ENCODE peak calls at places on chromosomes 3 and 15, in seven cellular contexts. T, A, N, U, S, O and Y are unnamed samples.

GRCh38 chr15:93543093-93543492 is 454.1 kb upstream of the RGMA start:
- DNase-seq in T (no peak), A (no peak), N (no peak), U (no peak), S (no peak), O (no peak), Y (no peak)

GRCh38 chr3:71309342-71309741 is 274.2 kb downstream of the FOXP1 start:
- DNase-seq in T (no peak), A (no peak), N (no peak), U (no peak), S (no peak), O (no peak), Y (no peak)

GRCh38 chr15:80854104-80854503 is 74.9 kb downstream of the CEMIP start:
- DNase-seq in T (no peak), A (no peak), N (no peak), U (no peak), S (no peak), O (no peak), Y (peak; percentile 50)

GRCh38 chr3:149936812-149937230 is 33.9 kb downstream of the PFN2 start:
- DNase-seq in T (peak; percentile 56), A (peak; percentile 19), N (peak; percentile 35), U (no peak), S (no peak), O (peak; percentile 63), Y (no peak)

GRCh38 chr15:51775967-51776816 is 24.8 kb downstream of the TMOD2 start:
- DNase-seq in T (peak; percentile 77), A (peak; percentile 64), N (peak; percentile 68), U (no peak), S (no peak), O (peak; percentile 71), Y (peak; percentile 41)

GRCh38 chr3:112583105-112583504 is 21.3 kb downstream of the SLC35A5 start:
- DNase-seq in T (no peak), A (no peak), N (no peak), U (no peak), S (no peak), O (no peak), Y (no peak)

GRCh38 chr15:87348746-87349145 is 907.8 kb downstream of the NTRK3 start:
- DNase-seq in T (peak; percentile 11), A (no peak), N (no peak), U (no peak), S (no peak), O (no peak), Y (no peak)

GRCh38 chr3:113222412-113223086 is 11.2 kb downstream of the BOC start:
- DNase-seq in T (no peak), A (no peak), N (no peak), U (no peak), S (no peak), O (no peak), Y (no peak)

GRCh38 chr3:167493240-167493639 is 19.4 kb upstream of the SERPINI2 start:
- DNase-seq in T (peak; percentile 9), A (no peak), N (no peak), U (no peak), S (no peak), O (peak; percentile 65), Y (no peak)

DNA sequence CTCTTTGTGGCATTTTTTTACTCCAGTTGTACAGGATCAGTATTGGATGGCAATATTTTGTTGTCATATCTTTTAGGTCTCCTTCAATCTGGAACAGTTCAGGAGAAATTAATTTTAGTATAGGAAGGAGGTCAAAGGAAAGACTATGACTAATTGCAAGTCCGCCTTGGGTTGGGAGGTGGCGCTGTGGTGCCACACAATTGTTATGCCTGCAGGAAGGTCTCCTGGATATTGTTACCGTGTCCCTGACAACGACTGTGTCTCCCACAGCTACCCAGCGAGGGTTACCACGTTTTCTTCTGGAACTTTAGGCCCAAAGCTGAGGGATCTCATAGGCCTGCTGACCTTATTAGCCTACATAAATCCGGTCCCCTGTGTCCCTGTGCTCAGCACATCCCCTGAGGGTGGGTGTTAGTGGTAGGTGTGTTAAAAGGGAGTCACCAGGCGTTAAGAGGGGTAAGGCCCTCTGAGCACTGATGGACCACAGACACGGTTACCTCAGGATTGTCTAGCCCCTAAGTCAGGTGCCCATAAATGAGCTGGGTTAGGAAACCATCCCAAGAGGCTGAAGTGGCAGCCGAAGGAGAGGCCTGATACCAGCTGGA is 31.5 kb downstream of the KCNAB1 start:
- DNase-seq in T (peak; percentile 74), A (peak; percentile 62), N (peak; percentile 51), U (peak; percentile 82), S (peak; percentile 85), O (peak; percentile 83), Y (peak; percentile 42)
- TF ChIP-seq EP300 in T (no peak), A (no peak), N (no peak), U (no peak), S (no peak), O (no peak), Y (no peak)

DNA sequence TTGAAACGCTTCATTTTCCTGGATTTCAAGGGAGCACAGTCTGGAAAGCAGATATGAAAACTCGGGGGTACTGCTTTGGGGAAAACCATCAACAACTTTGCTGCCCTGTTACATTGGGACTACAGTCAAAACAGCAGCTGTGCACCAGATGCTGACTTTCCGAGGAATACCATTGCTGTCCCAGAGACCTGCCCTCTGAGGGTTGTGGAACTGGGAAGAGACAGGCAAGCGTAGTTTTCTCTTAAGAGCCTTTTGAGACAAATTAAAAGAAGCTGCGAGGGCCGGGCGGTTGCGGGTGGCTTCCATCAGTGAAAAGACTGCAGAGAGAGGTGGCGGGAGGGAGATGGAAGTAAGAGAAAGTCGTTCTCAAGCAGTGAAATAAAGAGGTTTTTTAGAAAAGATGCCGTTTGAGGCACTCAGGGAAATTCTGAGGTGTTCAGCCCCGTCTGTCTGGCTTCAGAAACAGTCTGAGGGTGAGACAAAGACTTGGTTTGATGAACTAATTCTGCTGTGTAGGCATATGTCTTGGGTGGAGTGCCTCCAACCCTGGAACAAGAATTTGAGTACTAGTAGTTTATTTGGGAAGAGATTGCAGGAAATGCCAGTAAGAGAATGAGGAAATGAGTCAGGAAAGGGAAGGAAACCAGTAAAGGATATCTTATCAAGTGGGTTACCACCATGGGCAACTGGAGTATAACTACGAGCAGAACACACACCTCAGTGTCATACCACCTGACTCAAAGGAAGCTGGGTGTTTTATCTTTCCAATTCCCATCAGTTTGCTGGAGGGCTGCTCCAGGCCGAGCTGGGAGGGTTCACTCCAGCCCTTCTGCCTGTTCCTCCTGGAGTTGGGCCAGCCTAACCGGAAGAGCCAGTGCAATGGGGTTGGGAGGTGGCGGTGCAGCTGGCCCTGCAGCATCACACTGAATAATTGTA is 75.1 kb downstream of the TGFBR2 start:
- DNase-seq in T (no peak), A (peak; percentile 51), N (no peak), U (peak; percentile 81), S (peak; percentile 84), O (no peak), Y (peak; percentile 59)
- H3K4me1 ChIP-seq in T (peaks cover 39% of the 10 kb centered on the region), A (peaks cover 100% of the 10 kb centered on the region), N (no peaks in the 10 kb centered on the region), U (peaks cover 39% of the 10 kb centered on the region), S (no peaks in the 10 kb centered on the region), O (peaks cover 7% of the 10 kb centered on the region), Y (peaks cover 23% of the 10 kb centered on the region)

GRCh38 chr15:32877201-32877600 is 159.4 kb downstream of the GREM1 start:
- DNase-seq in T (no peak), A (no peak), N (no peak), U (no peak), S (no peak), O (no peak), Y (no peak)

GRCh38 chr15:32877620-32878019 is 159.8 kb downstream of the GREM1 start:
- DNase-seq in T (no peak), A (no peak), N (no peak), U (no peak), S (no peak), O (no peak), Y (no peak)

GRCh38 chr15:32878849-32879795 is 161.3 kb downstream of the GREM1 start:
- DNase-seq in T (no peak), A (no peak), N (no peak), U (no peak), S (no peak), O (no peak), Y (no peak)

GRCh38 chr15:32879980-32880379 is 162.2 kb downstream of the GREM1 start:
- DNase-seq in T (no peak), A (no peak), N (no peak), U (no peak), S (no peak), O (no peak), Y (no peak)

DNA sequence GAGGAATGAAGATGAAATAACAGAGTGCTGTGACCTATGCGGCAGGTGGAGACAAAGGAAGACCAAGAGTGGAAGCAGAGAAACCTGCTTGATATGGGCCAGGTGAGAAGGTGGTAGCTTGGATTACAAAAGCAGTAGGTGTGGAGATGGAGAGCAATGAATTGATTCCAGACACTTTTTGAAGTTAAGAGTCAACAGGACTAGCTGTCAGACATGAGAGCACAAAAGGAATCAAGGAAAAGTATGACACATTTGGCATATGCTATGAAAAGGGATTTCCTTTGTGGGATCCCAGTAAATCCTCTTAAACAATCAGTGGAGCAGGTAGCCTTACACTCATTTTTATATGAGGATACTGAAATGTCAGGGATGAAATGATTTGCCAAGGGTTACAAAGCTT is 160.5 kb downstream of the GREM1 start:
- DNase-seq in T (no peak), A (no peak), N (no peak), U (no peak), S (no peak), O (no peak), Y (no peak)
- TF ChIP-seq EP300 in T (no peak), A (no peak), N (no peak), U (no peak), S (no peak), O (no peak), Y (no peak)

GRCh38 chr3:188299068-188299467 is 145.1 kb downstream of the LPP start:
- DNase-seq in T (no peak), A (no peak), N (no peak), U (no peak), S (no peak), O (no peak), Y (no peak)
- H3K4me1 ChIP-seq in T (peaks cover 73% of the 10 kb centered on the region), A (peaks cover 75% of the 10 kb centered on the region), N (no peaks in the 10 kb centered on the region), U (peaks cover 40% of the 10 kb centered on the region), S (no peaks in the 10 kb centered on the region), O (peaks cover 18% of the 10 kb centered on the region), Y (peaks cover 19% of the 10 kb centered on the region)